ENCODE peak calls at places on chromosomes 16 and 17, in eight cellular contexts. G is NCI-H345; D is stimulated activated CD4-positive, alpha-beta T cell treated with anti-CD3 and anti-CD28 coated beads, Interleukin-4, amount 100 ng/mL, for 1 hour; Z is NCI-H446 treated with DMSO at 0.1 percent for 48 hours; F is effector memory CD8-positive, alpha-beta T cell; B is CD8-positive, alpha-beta memory T cell; A is mesenchymal stem cell; P is ureter. M is an unnamed sample.

GRCh38 chr17:54956802-54957201 is 11.7 kb downstream of the COX11 start:
- DNase-seq in G (no peak), D (no peak), Z (no peak), F (no peak), B (no peak), A (no peak), P (no peak), M (no peak)

GRCh38 chr16:1048442-1049112 is 24.0 kb upstream of the SSTR5 start:
- DNase-seq in G (peak), D (peak), Z (no peak), F (no peak), B (no peak), A (peak), P (no peak), M (peak)

GRCh38 chr16:85553436-85554113 is 59.5 kb upstream of the GSE1 start:
- DNase-seq in G (peak), D (peak), Z (no peak), F (peak), B (peak), A (peak), P (no peak), M (peak)

GRCh38 chr17:41439375-41439774 is 1.4 kb downstream of the KRT38 start:
- DNase-seq in G (no peak), D (no peak), Z (no peak), F (no peak), B (no peak), A (no peak), P (no peak), M (no peak)

GRCh38 chr17:81003711-81004335 is 12.2 kb downstream of the CHMP6 start:
- DNase-seq in G (peak), D (no peak), Z (no peak), F (no peak), B (no peak), A (no peak), P (no peak), M (no peak)

GRCh38 chr16:11685844-11686618 is 17.8 kb downstream of the SNN start:
- DNase-seq in G (no peak), D (no peak), Z (no peak), F (no peak), B (no peak), A (peak), P (no peak), M (no peak)

GRCh38 chr17:75898791-75899190 is 2.0 kb upstream of the TRIM65 start:
- DNase-seq in G (no peak), D (no peak), Z (no peak), F (no peak), B (no peak), A (no peak), P (no peak), M (no peak)

GRCh38 chr17:59558953-59559352 is 6.5 kb upstream of the DHX40 start:
- DNase-seq in G (no peak), D (no peak), Z (no peak), F (no peak), B (no peak), A (peak), P (no peak), M (no peak)

GRCh38 chr17:75850928-75851692 is 4.0 kb downstream of the WBP2 start:
- DNase-seq in G (no peak), D (no peak), Z (no peak), F (no peak), B (no peak), A (no peak), P (no peak), M (no peak)